ENCODE peak calls at places on chromosomes 2 and 18, in ten cellular contexts. One of them, this sample, is unnamed.

GRCh38 chr2:38037757-38038615 is 38.0 kb downstream of the CYP1B1 start:
- DNase-seq in endothelial cell of umbilical vein: no peak
- DNase-seq in activated CD4-positive, alpha-beta T cell treated with anti-CD3 and anti-CD28 coated beads for 48 hours: peak
- DNase-seq in transverse colon: no peak
- DNase-seq in SHP77: peak
- DNase-seq in non-pigmented ciliary epithelial cell: no peak
- DNase-seq in ELF-1: peak
- DNase-seq in NCI-H2081: no peak
- DNase-seq in Daoy: peak
- DNase-seq in SK-MEL-5: no peak
- DNase-seq in this sample: peak

GRCh38 chr2:197251576-197251975 is 59.0 kb downstream of the ANKRD44 start:
- DNase-seq in Daoy: no peak
- DNase-seq in SK-MEL-5: no peak
- DNase-seq in endothelial cell of umbilical vein: no peak
- DNase-seq in NCI-H2081: no peak
- DNase-seq in activated CD4-positive, alpha-beta T cell treated with anti-CD3 and anti-CD28 coated beads for 48 hours: no peak
- DNase-seq in non-pigmented ciliary epithelial cell: no peak
- DNase-seq in SHP77: no peak
- DNase-seq in transverse colon: no peak
- DNase-seq in ELF-1: no peak
- DNase-seq in this sample: no peak

GRCh38 chr2:70515938-70516337 is 37.7 kb downstream of the TGFA start:
- DNase-seq in NCI-H2081: no peak
- DNase-seq in non-pigmented ciliary epithelial cell: no peak
- DNase-seq in SK-MEL-5: no peak
- DNase-seq in Daoy: no peak
- DNase-seq in endothelial cell of umbilical vein: no peak
- DNase-seq in transverse colon: no peak
- DNase-seq in activated CD4-positive, alpha-beta T cell treated with anti-CD3 and anti-CD28 coated beads for 48 hours: no peak
- DNase-seq in SHP77: no peak
- DNase-seq in ELF-1: no peak
- DNase-seq in this sample: no peak

GRCh38 chr2:74958277-74959105 is at the start of gene POLE4:
- DNase-seq in ELF-1: peak
- DNase-seq in SK-MEL-5: peak
- DNase-seq in SHP77: peak
- DNase-seq in NCI-H2081: peak
- DNase-seq in endothelial cell of umbilical vein: peak
- DNase-seq in non-pigmented ciliary epithelial cell: peak
- DNase-seq in activated CD4-positive, alpha-beta T cell treated with anti-CD3 and anti-CD28 coated beads for 48 hours: peak
- DNase-seq in transverse colon: peak
- DNase-seq in Daoy: peak
- DNase-seq in this sample: peak

GRCh38 chr2:126994340-126994777 is 95.7 kb downstream of the TEX51 start:
- DNase-seq in endothelial cell of umbilical vein: no peak
- DNase-seq in non-pigmented ciliary epithelial cell: no peak
- DNase-seq in SHP77: no peak
- DNase-seq in activated CD4-positive, alpha-beta T cell treated with anti-CD3 and anti-CD28 coated beads for 48 hours: no peak
- DNase-seq in NCI-H2081: no peak
- DNase-seq in ELF-1: no peak
- DNase-seq in transverse colon: no peak
- DNase-seq in SK-MEL-5: no peak
- DNase-seq in Daoy: no peak
- DNase-seq in this sample: no peak

GRCh38 chr2:8520791-8521344 is 161.0 kb upstream of the ID2 start:
- DNase-seq in activated CD4-positive, alpha-beta T cell treated with anti-CD3 and anti-CD28 coated beads for 48 hours: peak
- DNase-seq in transverse colon: no peak
- DNase-seq in non-pigmented ciliary epithelial cell: no peak
- DNase-seq in NCI-H2081: no peak
- DNase-seq in Daoy: no peak
- DNase-seq in ELF-1: no peak
- DNase-seq in SK-MEL-5: no peak
- DNase-seq in endothelial cell of umbilical vein: no peak
- DNase-seq in SHP77: no peak
- DNase-seq in this sample: no peak

GRCh38 chr2:69253893-69254292 is 133.1 kb downstream of the GFPT1 start:
- DNase-seq in endothelial cell of umbilical vein: peak
- DNase-seq in ELF-1: no peak
- DNase-seq in activated CD4-positive, alpha-beta T cell treated with anti-CD3 and anti-CD28 coated beads for 48 hours: no peak
- DNase-seq in SHP77: no peak
- DNase-seq in SK-MEL-5: peak
- DNase-seq in non-pigmented ciliary epithelial cell: peak
- DNase-seq in Daoy: peak
- DNase-seq in NCI-H2081: no peak
- DNase-seq in transverse colon: peak
- DNase-seq in this sample: no peak

GRCh38 chr2:222959358-222959757 is 92.6 kb upstream of the KCNE4 start:
- DNase-seq in endothelial cell of umbilical vein: no peak
- DNase-seq in Daoy: peak
- DNase-seq in transverse colon: no peak
- DNase-seq in NCI-H2081: no peak
- DNase-seq in SK-MEL-5: peak
- DNase-seq in activated CD4-positive, alpha-beta T cell treated with anti-CD3 and anti-CD28 coated beads for 48 hours: no peak
- DNase-seq in non-pigmented ciliary epithelial cell: peak
- DNase-seq in ELF-1: peak
- DNase-seq in SHP77: no peak
- DNase-seq in this sample: no peak

GRCh38 chr18:78831603-78832002 is 148.0 kb upstream of the SALL3 start:
- DNase-seq in ELF-1: no peak
- DNase-seq in Daoy: no peak
- DNase-seq in activated CD4-positive, alpha-beta T cell treated with anti-CD3 and anti-CD28 coated beads for 48 hours: no peak
- DNase-seq in NCI-H2081: no peak
- DNase-seq in SHP77: no peak
- DNase-seq in non-pigmented ciliary epithelial cell: no peak
- DNase-seq in transverse colon: no peak
- DNase-seq in SK-MEL-5: no peak
- DNase-seq in endothelial cell of umbilical vein: no peak
- DNase-seq in this sample: no peak

GRCh38 chr2:232489516-232490220 is 2.0 kb upstream of the ECEL1 start:
- DNase-seq in SHP77: no peak
- DNase-seq in SK-MEL-5: no peak
- DNase-seq in activated CD4-positive, alpha-beta T cell treated with anti-CD3 and anti-CD28 coated beads for 48 hours: no peak
- DNase-seq in ELF-1: no peak
- DNase-seq in endothelial cell of umbilical vein: no peak
- DNase-seq in transverse colon: no peak
- DNase-seq in non-pigmented ciliary epithelial cell: no peak
- DNase-seq in NCI-H2081: no peak
- DNase-seq in Daoy: no peak
- DNase-seq in this sample: no peak

GRCh38 chr2:164014068-164014577 is 278.3 kb upstream of the FIGN start:
- DNase-seq in ELF-1: peak
- DNase-seq in NCI-H2081: peak
- DNase-seq in SK-MEL-5: peak
- DNase-seq in transverse colon: no peak
- DNase-seq in activated CD4-positive, alpha-beta T cell treated with anti-CD3 and anti-CD28 coated beads for 48 hours: no peak
- DNase-seq in non-pigmented ciliary epithelial cell: no peak
- DNase-seq in endothelial cell of umbilical vein: no peak
- DNase-seq in Daoy: peak
- DNase-seq in SHP77: no peak
- DNase-seq in this sample: no peak

GRCh38 chr2:44100351-44100750 is 68.3 kb upstream of the PPM1B start:
- DNase-seq in transverse colon: peak
- DNase-seq in ELF-1: no peak
- DNase-seq in SHP77: no peak
- DNase-seq in non-pigmented ciliary epithelial cell: peak
- DNase-seq in SK-MEL-5: peak
- DNase-seq in activated CD4-positive, alpha-beta T cell treated with anti-CD3 and anti-CD28 coated beads for 48 hours: no peak
- DNase-seq in Daoy: peak
- DNase-seq in NCI-H2081: no peak
- DNase-seq in endothelial cell of umbilical vein: peak
- DNase-seq in this sample: peak

GRCh38 chr2:227826019-227826521 is 12.4 kb downstream of the CCL20 start:
- DNase-seq in non-pigmented ciliary epithelial cell: no peak
- DNase-seq in Daoy: no peak
- DNase-seq in NCI-H2081: no peak
- DNase-seq in SHP77: no peak
- DNase-seq in ELF-1: no peak
- DNase-seq in activated CD4-positive, alpha-beta T cell treated with anti-CD3 and anti-CD28 coated beads for 48 hours: no peak
- DNase-seq in SK-MEL-5: no peak
- DNase-seq in transverse colon: peak
- DNase-seq in endothelial cell of umbilical vein: no peak
- DNase-seq in this sample: no peak

GRCh38 chr18:77346446-77346845 is 96.8 kb downstream of the GALR1 start:
- DNase-seq in transverse colon: no peak
- DNase-seq in SK-MEL-5: no peak
- DNase-seq in SHP77: no peak
- DNase-seq in ELF-1: no peak
- DNase-seq in endothelial cell of umbilical vein: no peak
- DNase-seq in NCI-H2081: no peak
- DNase-seq in non-pigmented ciliary epithelial cell: no peak
- DNase-seq in Daoy: peak
- DNase-seq in activated CD4-positive, alpha-beta T cell treated with anti-CD3 and anti-CD28 coated beads for 48 hours: no peak
- DNase-seq in this sample: no peak

GRCh38 chr2:184006998-184007397 is 591.3 kb upstream of the ZNF804A start:
- DNase-seq in non-pigmented ciliary epithelial cell: no peak
- DNase-seq in ELF-1: no peak
- DNase-seq in activated CD4-positive, alpha-beta T cell treated with anti-CD3 and anti-CD28 coated beads for 48 hours: no peak
- DNase-seq in Daoy: no peak
- DNase-seq in NCI-H2081: no peak
- DNase-seq in endothelial cell of umbilical vein: no peak
- DNase-seq in SK-MEL-5: no peak
- DNase-seq in SHP77: peak
- DNase-seq in transverse colon: peak
- DNase-seq in this sample: no peak

GRCh38 chr2:68934021-68934420 is 18.7 kb downstream of the GKN2 start:
- DNase-seq in transverse colon: no peak
- DNase-seq in endothelial cell of umbilical vein: no peak
- DNase-seq in non-pigmented ciliary epithelial cell: no peak
- DNase-seq in NCI-H2081: no peak
- DNase-seq in ELF-1: no peak
- DNase-seq in SHP77: no peak
- DNase-seq in Daoy: no peak
- DNase-seq in SK-MEL-5: peak
- DNase-seq in activated CD4-positive, alpha-beta T cell treated with anti-CD3 and anti-CD28 coated beads for 48 hours: no peak
- DNase-seq in this sample: no peak

GRCh38 chr2:171523969-171524401 is 1.7 kb downstream of the CYBRD1 start:
- DNase-seq in non-pigmented ciliary epithelial cell: no peak
- DNase-seq in ELF-1: no peak
- DNase-seq in SHP77: no peak
- DNase-seq in transverse colon: no peak
- DNase-seq in activated CD4-positive, alpha-beta T cell treated with anti-CD3 and anti-CD28 coated beads for 48 hours: no peak
- DNase-seq in NCI-H2081: no peak
- DNase-seq in endothelial cell of umbilical vein: no peak
- DNase-seq in Daoy: no peak
- DNase-seq in SK-MEL-5: no peak
- DNase-seq in this sample: peak

GRCh38 chr2:102423368-102423767 is 408 bp downstream of the IL18RAP start:
- DNase-seq in non-pigmented ciliary epithelial cell: no peak
- DNase-seq in activated CD4-positive, alpha-beta T cell treated with anti-CD3 and anti-CD28 coated beads for 48 hours: no peak
- DNase-seq in Daoy: no peak
- DNase-seq in endothelial cell of umbilical vein: no peak
- DNase-seq in SK-MEL-5: no peak
- DNase-seq in SHP77: no peak
- DNase-seq in ELF-1: no peak
- DNase-seq in NCI-H2081: no peak
- DNase-seq in transverse colon: no peak
- DNase-seq in this sample: no peak

GRCh38 chr2:142974288-142975024 is 97.0 kb downstream of the KYNU start:
- DNase-seq in endothelial cell of umbilical vein: peak
- DNase-seq in SK-MEL-5: no peak
- DNase-seq in NCI-H2081: no peak
- DNase-seq in non-pigmented ciliary epithelial cell: no peak
- DNase-seq in ELF-1: peak
- DNase-seq in SHP77: no peak
- DNase-seq in Daoy: peak
- DNase-seq in transverse colon: no peak
- DNase-seq in activated CD4-positive, alpha-beta T cell treated with anti-CD3 and anti-CD28 coated beads for 48 hours: no peak
- DNase-seq in this sample: no peak

GRCh38 chr2:178804791-178805190 is 2.4 kb downstream of the TTN start:
- DNase-seq in transverse colon: no peak
- DNase-seq in ELF-1: peak
- DNase-seq in NCI-H2081: no peak
- DNase-seq in non-pigmented ciliary epithelial cell: no peak
- DNase-seq in endothelial cell of umbilical vein: no peak
- DNase-seq in Daoy: peak
- DNase-seq in activated CD4-positive, alpha-beta T cell treated with anti-CD3 and anti-CD28 coated beads for 48 hours: no peak
- DNase-seq in SHP77: no peak
- DNase-seq in SK-MEL-5: peak
- DNase-seq in this sample: no peak

GRCh38 chr18:61062241-61062640 is 271.0 kb upstream of the CDH20 start:
- DNase-seq in SK-MEL-5: no peak
- DNase-seq in transverse colon: no peak
- DNase-seq in non-pigmented ciliary epithelial cell: no peak
- DNase-seq in Daoy: no peak
- DNase-seq in NCI-H2081: no peak
- DNase-seq in ELF-1: no peak
- DNase-seq in endothelial cell of umbilical vein: no peak
- DNase-seq in SHP77: no peak
- DNase-seq in activated CD4-positive, alpha-beta T cell treated with anti-CD3 and anti-CD28 coated beads for 48 hours: no peak
- DNase-seq in this sample: no peak

GRCh38 chr18:48779462-48779861 is 171.3 kb downstream of the SMAD7 start:
- DNase-seq in NCI-H2081: no peak
- DNase-seq in endothelial cell of umbilical vein: no peak
- DNase-seq in SHP77: no peak
- DNase-seq in ELF-1: no peak
- DNase-seq in activated CD4-positive, alpha-beta T cell treated with anti-CD3 and anti-CD28 coated beads for 48 hours: no peak
- DNase-seq in transverse colon: no peak
- DNase-seq in SK-MEL-5: no peak
- DNase-seq in non-pigmented ciliary epithelial cell: no peak
- DNase-seq in Daoy: no peak
- DNase-seq in this sample: no peak

GRCh38 chr2:38581193-38582147 is 21.3 kb downstream of the HNRNPLL start:
- DNase-seq in SK-MEL-5: peak
- DNase-seq in NCI-H2081: peak
- DNase-seq in Daoy: peak
- DNase-seq in non-pigmented ciliary epithelial cell: peak
- DNase-seq in SHP77: peak
- DNase-seq in ELF-1: peak
- DNase-seq in endothelial cell of umbilical vein: peak
- DNase-seq in activated CD4-positive, alpha-beta T cell treated with anti-CD3 and anti-CD28 coated beads for 48 hours: peak
- DNase-seq in transverse colon: peak
- DNase-seq in this sample: peak

GRCh38 chr2:2901384-2902345 is 476.0 kb downstream of the EIPR1 start:
- DNase-seq in Daoy: no peak
- DNase-seq in ELF-1: no peak
- DNase-seq in non-pigmented ciliary epithelial cell: no peak
- DNase-seq in SHP77: no peak
- DNase-seq in NCI-H2081: no peak
- DNase-seq in SK-MEL-5: no peak
- DNase-seq in transverse colon: no peak
- DNase-seq in endothelial cell of umbilical vein: no peak
- DNase-seq in activated CD4-positive, alpha-beta T cell treated with anti-CD3 and anti-CD28 coated beads for 48 hours: no peak
- DNase-seq in this sample: no peak

GRCh38 chr2:239009001-239009961 is 161.4 kb downstream of the TWIST2 start:
- DNase-seq in non-pigmented ciliary epithelial cell: no peak
- DNase-seq in NCI-H2081: no peak
- DNase-seq in SHP77: no peak
- DNase-seq in transverse colon: no peak
- DNase-seq in endothelial cell of umbilical vein: peak
- DNase-seq in activated CD4-positive, alpha-beta T cell treated with anti-CD3 and anti-CD28 coated beads for 48 hours: no peak
- DNase-seq in ELF-1: peak
- DNase-seq in Daoy: no peak
- DNase-seq in SK-MEL-5: no peak
- DNase-seq in this sample: no peak

GRCh38 chr18:70457788-70458187 is 168.9 kb downstream of the SOCS6 start:
- DNase-seq in endothelial cell of umbilical vein: no peak
- DNase-seq in transverse colon: no peak
- DNase-seq in SK-MEL-5: no peak
- DNase-seq in NCI-H2081: no peak
- DNase-seq in non-pigmented ciliary epithelial cell: no peak
- DNase-seq in SHP77: no peak
- DNase-seq in Daoy: no peak
- DNase-seq in activated CD4-positive, alpha-beta T cell treated with anti-CD3 and anti-CD28 coated beads for 48 hours: no peak
- DNase-seq in ELF-1: no peak
- DNase-seq in this sample: no peak

GRCh38 chr2:96920801-96921560 is 51.1 kb upstream of the SEMA4C start:
- DNase-seq in NCI-H2081: no peak
- DNase-seq in SHP77: no peak
- DNase-seq in ELF-1: no peak
- DNase-seq in Daoy: no peak
- DNase-seq in non-pigmented ciliary epithelial cell: no peak
- DNase-seq in activated CD4-positive, alpha-beta T cell treated with anti-CD3 and anti-CD28 coated beads for 48 hours: no peak
- DNase-seq in transverse colon: no peak
- DNase-seq in endothelial cell of umbilical vein: no peak
- DNase-seq in SK-MEL-5: no peak
- DNase-seq in this sample: no peak

GRCh38 chr2:74025971-74026612 is 41.4 kb downstream of the TET3 start:
- DNase-seq in SK-MEL-5: no peak
- DNase-seq in NCI-H2081: no peak
- DNase-seq in endothelial cell of umbilical vein: no peak
- DNase-seq in non-pigmented ciliary epithelial cell: no peak
- DNase-seq in Daoy: no peak
- DNase-seq in activated CD4-positive, alpha-beta T cell treated with anti-CD3 and anti-CD28 coated beads for 48 hours: no peak
- DNase-seq in SHP77: no peak
- DNase-seq in ELF-1: peak
- DNase-seq in transverse colon: peak
- DNase-seq in this sample: no peak

This sample was measured in testis.